ENCODE peak calls at places on chromosomes 4 and X, in eight cellular contexts. W, I, H, Q, C, B, J and L are unnamed samples.

GRCh38 chrX:20427173-20427770 is 160.6 kb upstream of the RPS6KA3 start:
- DNase-seq in W (no peak), I (no peak), H (no peak), Q (no peak), C (no peak), B (no peak), J (no peak), L (no peak)

GRCh38 chr4:138138774-138139173 is 103.4 kb downstream of the SLC7A11 start:
- DNase-seq in W (no peak), I (no peak), H (no peak), Q (no peak), C (no peak), B (no peak), J (no peak), L (no peak)

GRCh38 chr4:39032218-39033085 is at the start of gene TMEM156:
- DNase-seq in W (peak; percentile 48), I (no peak), H (peak; percentile 52), Q (peak; percentile 92), C (peak; percentile 9), B (no peak), J (peak; percentile 12), L (no peak)

GRCh38 chrX:133402830-133403625 is 12.3 kb downstream of the GPC4 start:
- DNase-seq in W (no peak), I (no peak), H (no peak), Q (no peak), C (no peak), B (no peak), J (no peak), L (no peak)

GRCh38 chrX:54422168-54422567 is 18.0 kb upstream of the TSR2 start:
- DNase-seq in W (no peak), I (no peak), H (no peak), Q (no peak), C (no peak), B (no peak), J (peak; percentile 38), L (no peak)

GRCh38 chr4:41361831-41362646 is 105.3 kb downstream of the UCHL1 start:
- DNase-seq in W (peak; percentile 63), I (no peak), H (no peak), Q (no peak), C (no peak), B (no peak), J (no peak), L (no peak)

GRCh38 chr4:70443329-70443728 is 28.7 kb upstream of the MUC7 start:
- DNase-seq in W (no peak), I (no peak), H (no peak), Q (no peak), C (no peak), B (no peak), J (no peak), L (no peak)

GRCh38 chr4:128686032-128686465 is 123.5 kb upstream of the JADE1 start:
- DNase-seq in W (no peak), I (no peak), H (no peak), Q (peak; percentile 23), C (no peak), B (no peak), J (peak; percentile 20), L (peak; percentile 60)

GRCh38 chrX:135410861-135411627 is 10.7 kb upstream of the SMIM10L2A start:
- DNase-seq in W (no peak), I (no peak), H (no peak), Q (peak; percentile 2), C (no peak), B (no peak), J (no peak), L (no peak)

GRCh38 chr4:57679969-57680368 is 569.8 kb upstream of the IGFBP7 start:
- DNase-seq in W (no peak), I (no peak), H (no peak), Q (no peak), C (no peak), B (no peak), J (no peak), L (no peak)

GRCh38 chr4:14908635-14909034 is 93.6 kb upstream of the CPEB2 start:
- DNase-seq in W (no peak), I (no peak), H (no peak), Q (no peak), C (no peak), B (no peak), J (no peak), L (no peak)

GRCh38 chr4:26048378-26048882 is 134.4 kb downstream of the SMIM20 start:
- DNase-seq in W (peak; percentile 94), I (peak; percentile 57), H (no peak), Q (no peak), C (no peak), B (no peak), J (no peak), L (no peak)

GRCh38 chr4:83114576-83114975 is at the start of gene PLAC8:
- DNase-seq in W (peak; percentile 26), I (no peak), H (peak; percentile 82), Q (peak; percentile 90), C (peak; percentile 15), B (no peak), J (peak; percentile 69), L (no peak)

GRCh38 chr4:89242864-89243740 is 64.5 kb downstream of the GPRIN3 start:
- DNase-seq in W (no peak), I (no peak), H (peak; percentile 18), Q (no peak), C (no peak), B (no peak), J (no peak), L (no peak)

GRCh38 chr4:184647391-184648101 is 1.7 kb downstream of the CASP3 start:
- DNase-seq in W (peak; percentile 50), I (no peak), H (no peak), Q (no peak), C (no peak), B (no peak), J (no peak), L (peak; percentile 42)

GRCh38 chr4:175051974-175052373 is 133.8 kb downstream of the ADAM29 start:
- DNase-seq in W (no peak), I (no peak), H (no peak), Q (no peak), C (no peak), B (no peak), J (no peak), L (no peak)

GRCh38 chr4:143133966-143134365 is 50.8 kb upstream of the USP38 start:
- DNase-seq in W (no peak), I (no peak), H (no peak), Q (no peak), C (no peak), B (no peak), J (no peak), L (no peak)

GRCh38 chrX:39681885-39682284 is 415.9 kb downstream of the BCOR start:
- DNase-seq in W (no peak), I (no peak), H (no peak), Q (no peak), C (no peak), B (no peak), J (no peak), L (no peak)

GRCh38 chr4:26877417-26877816 is 16.8 kb downstream of the STIM2 start:
- DNase-seq in W (no peak), I (no peak), H (no peak), Q (no peak), C (no peak), B (no peak), J (no peak), L (no peak)

GRCh38 chr4:86306816-86307215 is 53.0 kb downstream of the MAPK10 start:
- DNase-seq in W (peak; percentile 68), I (no peak), H (no peak), Q (no peak), C (no peak), B (no peak), J (no peak), L (no peak)

GRCh38 chrX:9842541-9842940 is 56.3 kb downstream of the SHROOM2 start:
- DNase-seq in W (no peak), I (no peak), H (no peak), Q (no peak), C (no peak), B (no peak), J (no peak), L (no peak)

GRCh38 chr4:600166-600565 is 24.1 kb upstream of the TMEM271 start:
- DNase-seq in W (no peak), I (no peak), H (no peak), Q (no peak), C (no peak), B (no peak), J (no peak), L (no peak)

GRCh38 chrX:15468036-15468435 is 25.1 kb downstream of the PIR start:
- DNase-seq in W (peak; percentile 62), I (peak; percentile 55), H (no peak), Q (peak; percentile 53), C (no peak), B (no peak), J (no peak), L (peak; percentile 14)

GRCh38 chr4:104163820-104164219 is 330.9 kb downstream of the CXXC4 start:
- DNase-seq in W (no peak), I (no peak), H (no peak), Q (no peak), C (no peak), B (no peak), J (no peak), L (no peak)

GRCh38 chr4:1378559-1379231 is 27.5 kb downstream of the NKX1-1 start:
- DNase-seq in W (no peak), I (no peak), H (no peak), Q (no peak), C (no peak), B (no peak), J (no peak), L (no peak)

GRCh38 chr4:16199132-16199531 is 27.1 kb downstream of the TAPT1 start:
- DNase-seq in W (peak; percentile 23), I (no peak), H (no peak), Q (peak; percentile 41), C (no peak), B (no peak), J (peak; percentile 15), L (peak; percentile 22)

GRCh38 chrX:76026751-76027150 is 146.1 kb upstream of the PBDC1 start:
- DNase-seq in W (no peak), I (no peak), H (no peak), Q (no peak), C (no peak), B (no peak), J (no peak), L (no peak)

GRCh38 chr4:151324449-151325319 is 721 bp downstream of the SH3D19 start:
- DNase-seq in W (peak; percentile 68), I (peak; percentile 47), H (no peak), Q (no peak), C (no peak), B (no peak), J (peak; percentile 99), L (no peak)

GRCh38 chr4:10891866-10892265 is 207.3 kb upstream of the CLNK start:
- DNase-seq in W (no peak), I (no peak), H (no peak), Q (no peak), C (no peak), B (no peak), J (no peak), L (no peak)

GRCh38 chr4:90486346-90486745 is 359.2 kb downstream of the CCSER1 start:
- DNase-seq in W (no peak), I (no peak), H (no peak), Q (no peak), C (no peak), B (no peak), J (no peak), L (no peak)

GRCh38 chr4:78185117-78185516 is 128.0 kb downstream of the FRAS1 start:
- DNase-seq in W (no peak), I (no peak), H (no peak), Q (no peak), C (no peak), B (no peak), J (no peak), L (no peak)

GRCh38 chr4:34250562-34250961 is 1993.8 kb downstream of the ARAP2 start:
- DNase-seq in W (peak; percentile 39), I (no peak), H (no peak), Q (no peak), C (no peak), B (no peak), J (no peak), L (no peak)

GRCh38 chrX:46036508-46036907 is 508.7 kb downstream of the ZNF674 start:
- DNase-seq in W (no peak), I (no peak), H (no peak), Q (no peak), C (no peak), B (no peak), J (no peak), L (no peak)

GRCh38 chrX:22357621-22358020 is 84.9 kb downstream of the CBLL2 start:
- DNase-seq in W (peak; percentile 39), I (no peak), H (no peak), Q (no peak), C (no peak), B (no peak), J (no peak), L (no peak)